ENCODE peak calls at places on chromosome 6, in five cellular contexts. H, G, F, W and I are unnamed samples.

GRCh38 chr6:52900536-52900935 is 9.0 kb downstream of the GSTA3 start:
- DNase-seq in H (no peak), W (no peak), G (no peak), F (no peak), I (no peak)

GRCh38 chr6:110239516-110240265 is 59.5 kb downstream of the CDC40 start:
- DNase-seq in H (no peak), F (no peak), W (no peak), G (no peak), I (no peak)

GRCh38 chr6:11700118-11700718 is 78.4 kb downstream of the ADTRP start:
- DNase-seq in F (peak; percentile 54), H (no peak), G (peak; percentile 56), W (peak; percentile 50), I (peak; percentile 64)

GRCh38 chr6:56690519-56691200 is 48.0 kb upstream of the DST start:
- DNase-seq in W (no peak), F (no peak), G (peak; percentile 76), H (no peak), I (no peak)

GRCh38 chr6:157335829-157336228 is 12.5 kb upstream of the TMEM242 start:
- DNase-seq in F (peak; percentile 23), G (no peak), H (no peak), W (peak; percentile 62), I (peak; percentile 20)

GRCh38 chr6:30862156-30862875 is 22.0 kb upstream of the DDR1 start:
- DNase-seq in W (no peak), G (no peak), H (no peak), F (no peak), I (no peak)

GRCh38 chr6:129513471-129513870 is 196.5 kb downstream of the ARHGAP18 start:
- DNase-seq in F (no peak), H (no peak), W (no peak), G (no peak), I (no peak)

GRCh38 chr6:46677314-46677654 is 10.4 kb upstream of the TDRD6 start:
- DNase-seq in G (peak; percentile 16), H (no peak), W (no peak), F (peak; percentile 18), I (peak; percentile 65)

GRCh38 chr6:141988954-141989705 is 143.6 kb upstream of the GJE1 start:
- DNase-seq in H (no peak), W (no peak), F (peak; percentile 61), G (peak; percentile 65), I (peak; percentile 89)

GRCh38 chr6:118719351-118720124 is 68.1 kb upstream of the CEP85L start:
- DNase-seq in W (no peak), G (no peak), H (no peak), F (no peak), I (no peak)

DNA sequence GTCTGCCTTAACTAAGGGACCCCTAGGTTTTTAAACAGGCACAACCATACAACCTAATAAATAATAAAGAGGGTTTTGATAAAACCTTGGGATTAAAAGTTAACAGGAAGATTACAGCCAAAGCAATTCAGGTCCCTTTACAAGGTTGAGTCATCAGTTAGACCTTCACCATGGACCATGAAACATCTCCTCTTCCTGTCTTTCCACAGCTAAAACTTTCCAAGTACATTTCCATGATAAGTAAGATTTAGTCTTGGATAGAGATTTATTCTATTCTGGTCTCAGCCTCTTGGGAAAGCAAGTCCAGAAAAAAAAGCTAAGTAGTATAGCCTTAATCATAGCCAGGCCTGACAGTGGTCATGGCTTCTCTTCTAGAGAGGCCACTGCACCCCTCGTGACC is 2.9 kb upstream of the PRSS35 start:
- DNase-seq in F (no peak), G (no peak), H (no peak), W (no peak), I (no peak)
- TF ChIP-seq JUNB in F (no peak), G (no peak), H (no peak), W (no peak), I (no peak)

DNA sequence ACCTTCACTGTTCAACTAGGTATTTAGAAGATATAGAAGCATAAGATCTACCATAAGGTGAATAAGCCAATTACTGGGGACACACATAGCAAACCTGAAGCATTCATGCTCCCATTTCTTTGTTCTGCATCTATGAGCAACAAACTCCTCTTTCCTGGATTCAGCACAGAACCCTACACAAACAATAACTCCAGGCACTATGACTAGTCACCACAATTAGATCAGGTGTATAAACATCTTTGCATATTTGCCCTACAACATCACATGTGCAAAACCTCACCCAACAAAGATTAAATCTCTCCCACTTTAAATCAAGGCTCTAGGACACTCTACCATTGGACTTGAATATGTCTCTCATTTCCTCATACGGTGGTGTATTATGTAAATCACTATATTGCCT is 652.3 kb downstream of the EPHA7 start:
- DNase-seq in G (no peak), H (no peak), F (no peak), W (no peak), I (no peak)
- H3K27ac ChIP-seq in G (no peak overlapping the region), H (no peak overlapping the region), F (no peak overlapping the region), W (no peak overlapping the region), I (no peak overlapping the region)

GRCh38 chr6:32664354-32664753 is 2.1 kb downstream of the HLA-DQB1 start:
- DNase-seq in F (no peak), H (no peak), W (no peak), G (no peak), I (peak; percentile 0)
- H3K4me3 ChIP-seq in F (no peak overlapping the region), H (no peak overlapping the region), W (no peak overlapping the region), G (no peak overlapping the region), I (peak overlapping the region; percentile 48)

GRCh38 chr6:149636116-149636515 is 12.4 kb downstream of the KATNA1 start:
- DNase-seq in F (peak; percentile 46), H (no peak), W (no peak), G (no peak), I (peak; percentile 41)
- TF ChIP-seq JUNB in F (no peak), H (no peak), W (no peak), G (no peak), I (no peak)

DNA sequence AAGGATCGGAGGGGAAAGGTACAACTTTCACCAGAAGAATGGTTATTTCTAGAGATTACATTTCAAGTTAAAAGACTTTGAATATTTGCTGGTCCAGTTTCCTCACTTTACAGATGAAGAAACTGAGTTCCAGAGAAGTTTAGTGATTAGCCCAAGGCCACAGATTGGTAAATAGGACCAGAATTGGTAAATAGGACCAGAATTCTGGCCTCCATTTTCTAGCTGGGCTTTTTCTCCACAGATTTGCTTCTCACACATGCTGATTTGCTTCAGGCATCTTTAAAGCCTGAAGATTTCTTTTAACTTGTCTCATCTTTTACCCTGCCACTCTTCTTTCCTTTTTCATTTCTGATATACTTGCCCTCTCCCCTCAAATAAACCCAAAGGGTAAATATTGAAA is 5.2 kb upstream of the LIN28B start:
- DNase-seq in G (no peak), H (no peak), F (no peak), W (no peak), I (no peak)
- H3K27ac ChIP-seq in G (peak overlapping the region; percentile 19), H (no peak overlapping the region), F (no peak overlapping the region), W (peak overlapping the region; percentile 98), I (peak overlapping the region; percentile 100)

GRCh38 chr6:109192865-109193264 is 97.6 kb downstream of the CEP57L1 start:
- DNase-seq in F (no peak), H (no peak), G (no peak), W (no peak), I (no peak)
- H3K4me3 ChIP-seq in F (no peak overlapping the region), H (no peak overlapping the region), G (no peak overlapping the region), W (no peak overlapping the region), I (no peak overlapping the region)

GRCh38 chr6:41634657-41635056 is 3.6 kb upstream of the MDFI start:
- DNase-seq in G (no peak), F (no peak), H (no peak), W (no peak), I (peak; percentile 31)
- TF ChIP-seq JUNB in G (no peak), F (no peak), H (no peak), W (no peak), I (no peak)